ENCODE peak calls at places on chromosome 16, in ten cellular contexts. B is endodermal cell; P is tibial artery; F is H1; U is OCI-LY7; G is breast epithelium; Z is effector memory CD4-positive, alpha-beta T cell; D is tibial nerve; S is mesendoderm; A is heart right ventricle. W is an unnamed sample.

GRCh38 chr16:73319747-73320146 is 271.8 kb upstream of the ZFHX3 start:
- DNase-seq in B (no peak), P (no peak), F (no peak), U (no peak), G (no peak), Z (no peak), D (no peak), S (peak; percentile 23), A (no peak), W (no peak)

GRCh38 chr16:53768593-53768992 is 64.6 kb downstream of the FTO start:
- DNase-seq in B (no peak), P (no peak), F (no peak), U (no peak), G (no peak), Z (no peak), D (no peak), S (no peak), A (no peak), W (no peak)

GRCh38 chr16:13921328-13921727 is 1.4 kb downstream of the ERCC4 start:
- DNase-seq in B (no peak), P (no peak), F (no peak), U (no peak), G (no peak), Z (no peak), D (no peak), S (no peak), A (no peak), W (no peak)

GRCh38 chr16:84340305-84341040 is 27.9 kb upstream of the ATP2C2 start:
- DNase-seq in B (no peak), P (no peak), F (no peak), U (no peak), G (peak; percentile 67), Z (no peak), D (no peak), S (peak; percentile 17), A (no peak), W (no peak)

GRCh38 chr16:16183562-16183961 is 39.7 kb downstream of the ABCC6 start:
- DNase-seq in B (peak; percentile 73), P (no peak), F (peak; percentile 73), U (peak; percentile 21), G (no peak), Z (no peak), D (no peak), S (peak; percentile 61), A (no peak), W (no peak)

GRCh38 chr16:74608381-74608780 is 1.5 kb upstream of the GLG1 start:
- DNase-seq in B (no peak), P (no peak), F (no peak), U (no peak), G (no peak), Z (no peak), D (no peak), S (no peak), A (no peak), W (no peak)

GRCh38 chr16:50152386-50152806 is 710 bp upstream of the TENT4B start:
- DNase-seq in B (peak; percentile 67), P (no peak), F (peak; percentile 71), U (no peak), G (peak; percentile 55), Z (no peak), D (no peak), S (no peak), A (peak; percentile 27), W (peak; percentile 78)

GRCh38 chr16:72201387-72201786 is 29.4 kb upstream of the PMFBP1 start:
- DNase-seq in B (peak; percentile 1), P (no peak), F (no peak), U (no peak), G (no peak), Z (no peak), D (no peak), S (no peak), A (no peak), W (no peak)

DNA sequence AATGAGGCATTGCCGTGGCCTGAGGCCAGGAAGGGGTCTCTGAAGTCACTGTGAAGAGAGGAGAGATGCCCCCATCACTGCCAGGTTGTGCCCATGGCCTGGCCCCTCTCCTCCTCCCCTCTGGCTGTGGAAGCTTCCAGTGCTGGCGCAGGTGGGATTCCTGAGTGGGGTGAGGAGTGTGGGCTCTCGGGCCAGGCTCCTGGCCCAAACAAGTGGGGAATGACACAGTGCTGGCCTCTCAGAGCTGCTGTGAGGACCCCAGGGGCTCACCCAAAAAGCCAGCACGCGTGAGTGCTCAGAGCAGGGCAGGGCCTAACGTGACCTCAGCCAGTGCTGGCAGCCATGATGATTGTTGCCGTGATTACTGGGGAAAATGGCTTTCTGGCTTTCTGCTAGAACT is 53.5 kb upstream of the MTSS2 start:
- DNase-seq in B (no peak), P (no peak), F (no peak), U (no peak), G (no peak), Z (no peak), D (no peak), S (no peak), A (no peak), W (no peak)
- H3K4me1 ChIP-seq in B (peaks cover 3% of the 10 kb centered on the region), P (peaks cover 39% of the 10 kb centered on the region), F (peaks cover 10% of the 10 kb centered on the region), U (peaks cover 18% of the 10 kb centered on the region), G (peaks cover 19% of the 10 kb centered on the region), Z (peaks cover 13% of the 10 kb centered on the region), D (peaks cover 21% of the 10 kb centered on the region), S (peaks cover 2% of the 10 kb centered on the region), A (peaks cover 75% of the 10 kb centered on the region), W (no peaks in the 10 kb centered on the region)

DNA sequence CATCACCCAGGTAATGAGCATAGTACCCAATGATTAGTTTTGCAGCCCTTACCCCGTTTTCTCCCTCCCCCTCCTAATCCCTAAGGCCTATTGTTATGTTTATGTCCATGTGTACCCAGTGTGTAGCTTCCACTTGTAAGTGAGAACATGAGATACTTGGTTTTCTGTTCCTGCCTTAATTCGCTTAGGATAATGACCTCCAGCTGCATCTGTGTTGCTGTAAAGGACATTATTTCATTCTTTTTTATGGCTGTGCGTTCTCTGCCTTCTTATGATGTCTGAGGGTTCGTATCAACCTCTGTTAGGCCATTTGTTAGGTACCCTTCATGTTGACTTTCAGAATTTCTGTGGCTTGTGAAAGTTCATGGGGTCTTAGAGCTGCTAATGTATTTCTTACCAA is 31.0 kb downstream of the CTCF start:
- DNase-seq in B (no peak), P (no peak), F (no peak), U (no peak), G (no peak), Z (no peak), D (no peak), S (no peak), A (no peak), W (no peak)
- H3K4me3 ChIP-seq in B (no peak overlapping the region), P (no peak overlapping the region), F (peak overlapping the region; percentile 48), U (no peak overlapping the region), G (no peak overlapping the region), Z (no peak overlapping the region), D (no peak overlapping the region), S (no peak overlapping the region), A (no peak overlapping the region), W (no peak overlapping the region)

GRCh38 chr16:535446-536405 is 8.2 kb downstream of the CAPN15 start:
- DNase-seq in B (no peak), P (no peak), F (no peak), U (no peak), G (no peak), Z (no peak), D (no peak), S (no peak), A (no peak), W (no peak)

GRCh38 chr16:536746-537145 is 9.2 kb downstream of the CAPN15 start:
- DNase-seq in B (no peak), P (no peak), F (no peak), U (no peak), G (no peak), Z (no peak), D (no peak), S (no peak), A (no peak), W (no peak)

GRCh38 chr16:534856-535445 is 7.4 kb downstream of the CAPN15 start:
- DNase-seq in B (no peak), P (no peak), F (no peak), U (no peak), G (no peak), Z (no peak), D (no peak), S (no peak), A (no peak), W (no peak)

GRCh38 chr16:539901-540530 is 12.5 kb downstream of the CAPN15 start:
- DNase-seq in B (no peak), P (no peak), F (no peak), U (no peak), G (no peak), Z (no peak), D (no peak), S (no peak), A (no peak), W (no peak)

DNA sequence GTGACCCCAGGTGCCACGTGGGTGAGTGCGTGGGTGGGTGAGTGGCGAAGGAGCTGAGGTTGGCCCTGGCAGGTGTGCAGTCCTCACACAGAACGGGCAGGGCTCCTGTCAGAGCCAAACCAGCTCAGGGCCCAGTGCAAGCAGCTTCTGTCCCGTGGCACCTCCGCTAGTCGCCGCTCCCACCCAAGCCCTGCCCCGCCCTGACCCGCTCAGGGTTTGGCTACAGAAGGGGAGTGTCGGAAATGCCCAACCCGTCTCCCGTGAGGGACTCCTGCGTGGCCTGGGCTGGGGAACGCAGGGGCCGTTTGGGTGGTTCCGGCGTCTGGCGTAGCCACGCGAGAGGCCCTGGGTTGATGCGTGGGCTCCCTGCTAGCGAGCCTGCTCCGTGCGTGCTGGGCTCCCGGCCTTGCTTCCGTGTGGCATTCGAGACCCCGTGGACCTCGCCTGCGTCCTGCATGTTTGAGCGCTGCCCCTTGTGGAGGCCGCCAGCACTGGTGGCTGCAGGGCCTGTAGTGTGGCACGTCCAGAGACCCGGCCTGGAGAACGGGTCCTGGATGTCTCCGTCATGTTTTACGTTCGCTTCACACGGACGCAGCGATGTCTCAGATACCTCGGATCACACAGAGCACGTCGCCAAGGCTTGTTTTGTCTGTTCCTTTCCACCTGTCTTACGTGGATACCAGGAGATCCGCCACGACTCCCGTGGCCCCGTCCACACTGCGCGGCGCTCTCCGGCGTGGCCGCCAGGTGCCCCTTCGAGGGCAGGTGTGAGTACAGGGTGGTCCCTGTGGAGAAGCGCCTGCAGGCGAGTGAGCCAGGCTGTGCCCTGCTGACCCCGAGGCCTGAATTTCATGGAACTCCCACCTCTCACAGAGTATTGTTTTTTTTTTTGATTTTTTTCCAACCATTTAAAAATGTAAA is 10.2 kb downstream of the CAPN15 start:
- DNase-seq in B (no peak), P (no peak), F (no peak), U (no peak), G (no peak), Z (no peak), D (no peak), S (no peak), A (no peak), W (no peak)
- H3K4me1 ChIP-seq in B (peaks cover 8% of the 10 kb centered on the region), P (no peaks in the 10 kb centered on the region), F (no peaks in the 10 kb centered on the region), U (no peaks in the 10 kb centered on the region), G (no peaks in the 10 kb centered on the region), Z (no peaks in the 10 kb centered on the region), D (no peaks in the 10 kb centered on the region), S (no peaks in the 10 kb centered on the region), A (peaks cover 12% of the 10 kb centered on the region), W (no peaks in the 10 kb centered on the region)

GRCh38 chr16:87457051-87457611 is 35.7 kb downstream of the ZCCHC14 start:
- DNase-seq in B (no peak), P (no peak), F (no peak), U (no peak), G (no peak), Z (no peak), D (no peak), S (no peak), A (no peak), W (no peak)

GRCh38 chr16:87459833-87460232 is 33.0 kb downstream of the ZCCHC14 start:
- DNase-seq in B (no peak), P (no peak), F (no peak), U (no peak), G (no peak), Z (no peak), D (no peak), S (no peak), A (no peak), W (no peak)

GRCh38 chr16:87459027-87459426 is 33.8 kb downstream of the ZCCHC14 start:
- DNase-seq in B (no peak), P (no peak), F (no peak), U (no peak), G (no peak), Z (no peak), D (no peak), S (no peak), A (no peak), W (no peak)

GRCh38 chr16:87458424-87458915 is 34.4 kb downstream of the ZCCHC14 start:
- DNase-seq in B (no peak), P (no peak), F (no peak), U (no peak), G (no peak), Z (no peak), D (no peak), S (no peak), A (no peak), W (no peak)

DNA sequence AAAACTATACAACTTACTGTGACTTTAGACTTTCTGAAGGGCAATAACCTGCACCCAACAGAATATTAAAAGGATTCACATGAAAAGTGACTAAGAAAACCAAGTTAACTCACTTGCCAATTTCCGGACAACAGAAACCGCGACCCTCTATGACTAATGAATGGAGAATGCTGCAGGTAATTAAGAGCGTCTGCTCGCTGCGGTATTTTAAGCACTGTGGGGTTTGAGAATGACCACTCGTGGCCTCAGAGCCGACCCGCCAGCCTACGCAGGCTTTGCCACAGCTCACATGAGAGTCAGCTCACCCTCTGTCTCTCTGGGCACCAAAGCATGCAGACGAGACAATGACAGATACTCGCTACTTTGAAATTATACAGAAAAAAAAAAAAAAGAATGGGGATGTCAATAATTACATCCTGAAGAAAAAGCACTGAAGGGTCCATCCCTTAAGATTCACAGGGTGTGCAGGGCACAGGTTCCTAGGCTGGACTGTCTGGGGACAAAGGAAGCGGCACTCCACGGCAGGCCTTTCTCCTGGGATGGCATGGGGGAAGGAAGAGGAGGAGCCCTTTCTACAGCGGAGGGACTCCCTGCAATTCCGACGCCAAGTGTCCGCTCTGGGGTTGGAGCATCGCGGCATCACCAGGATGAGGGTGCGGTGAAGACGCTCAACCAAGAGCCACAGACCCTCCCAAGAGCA is 35.0 kb downstream of the ZCCHC14 start:
- DNase-seq in B (peak; percentile 60), P (no peak), F (no peak), U (no peak), G (no peak), Z (no peak), D (no peak), S (peak; percentile 85), A (no peak), W (no peak)
- H3K4me3 ChIP-seq in B (no peak overlapping the region), P (no peak overlapping the region), F (no peak overlapping the region), U (no peak overlapping the region), G (no peak overlapping the region), Z (no peak overlapping the region), D (no peak overlapping the region), S (no peak overlapping the region), A (no peak overlapping the region), W (no peak overlapping the region)